ENCODE peak calls at places on chromosomes 2 and 18, in ten cellular contexts. One of them, this sample, is unnamed. For H3K27me3, the result is how much of the 10 kb centered on the place peaks cover.

GRCh38 chr2:858646-859045 is 92.0 kb upstream of the SNTG2 start:
- DNase-seq in stomach: no peak
- DNase-seq in spleen: no peak
- DNase-seq in GM23338: no peak
- DNase-seq in HepG2: no peak
- DNase-seq in transverse colon: no peak
- DNase-seq in sigmoid colon: no peak
- DNase-seq in HL-60: no peak
- DNase-seq in breast epithelium: no peak
- DNase-seq in GM12878: no peak
- DNase-seq in this sample: no peak

GRCh38 chr18:3340015-3340681 is 78.2 kb downstream of the MYL12B start:
- DNase-seq in stomach: no peak
- DNase-seq in spleen: no peak
- DNase-seq in GM23338: no peak
- DNase-seq in HepG2: no peak
- DNase-seq in transverse colon: no peak
- DNase-seq in sigmoid colon: no peak
- DNase-seq in HL-60: peak
- DNase-seq in breast epithelium: no peak
- DNase-seq in GM12878: no peak
- DNase-seq in this sample: no peak

GRCh38 chr2:238160206-238161129 is 1.7 kb downstream of the ERFE start:
- DNase-seq in stomach: no peak
- DNase-seq in spleen: peak
- DNase-seq in GM23338: peak
- DNase-seq in HepG2: peak
- DNase-seq in transverse colon: no peak
- DNase-seq in sigmoid colon: no peak
- DNase-seq in HL-60: no peak
- DNase-seq in breast epithelium: no peak
- DNase-seq in GM12878: no peak
- DNase-seq in this sample: no peak

GRCh38 chr2:10137053-10137843 is 14.7 kb downstream of the RRM2 start:
- DNase-seq in stomach: no peak
- DNase-seq in spleen: peak
- DNase-seq in GM23338: no peak
- DNase-seq in HepG2: no peak
- DNase-seq in transverse colon: no peak
- DNase-seq in sigmoid colon: peak
- DNase-seq in HL-60: no peak
- DNase-seq in breast epithelium: no peak
- DNase-seq in GM12878: no peak
- DNase-seq in this sample: no peak

GRCh38 chr2:134943540-134943939 is 24.9 kb downstream of the CCNT2 start:
- DNase-seq in stomach: no peak
- DNase-seq in spleen: no peak
- DNase-seq in GM23338: no peak
- DNase-seq in HepG2: no peak
- DNase-seq in transverse colon: no peak
- DNase-seq in sigmoid colon: no peak
- DNase-seq in HL-60: no peak
- DNase-seq in breast epithelium: no peak
- DNase-seq in GM12878: peak
- DNase-seq in this sample: no peak

GRCh38 chr18:12777543-12777942 is 74.7 kb downstream of the PSMG2 start:
- DNase-seq in stomach: no peak
- DNase-seq in spleen: peak
- DNase-seq in GM23338: no peak
- DNase-seq in HepG2: no peak
- DNase-seq in transverse colon: no peak
- DNase-seq in sigmoid colon: no peak
- DNase-seq in HL-60: no peak
- DNase-seq in breast epithelium: no peak
- DNase-seq in GM12878: no peak
- DNase-seq in this sample: no peak

GRCh38 chr18:23583071-23583865 is 3.0 kb downstream of the NPC1 start:
- DNase-seq in stomach: no peak
- DNase-seq in spleen: no peak
- DNase-seq in GM23338: no peak
- DNase-seq in HepG2: peak
- DNase-seq in transverse colon: no peak
- DNase-seq in sigmoid colon: no peak
- DNase-seq in HL-60: no peak
- DNase-seq in breast epithelium: no peak
- DNase-seq in GM12878: no peak
- DNase-seq in this sample: no peak

GRCh38 chr18:79792988-79793355 is 4.8 kb upstream of the KCNG2 start:
- DNase-seq in stomach: no peak
- DNase-seq in spleen: peak
- DNase-seq in GM23338: no peak
- DNase-seq in HepG2: no peak
- DNase-seq in transverse colon: no peak
- DNase-seq in sigmoid colon: peak
- DNase-seq in HL-60: no peak
- DNase-seq in breast epithelium: peak
- DNase-seq in GM12878: no peak
- DNase-seq in this sample: no peak

GRCh38 chr2:174339571-174339966 is 4.8 kb downstream of the SP9 start:
- DNase-seq in stomach: no peak
- DNase-seq in spleen: no peak
- DNase-seq in GM23338: no peak
- DNase-seq in HepG2: no peak
- DNase-seq in transverse colon: no peak
- DNase-seq in sigmoid colon: no peak
- DNase-seq in HL-60: no peak
- DNase-seq in breast epithelium: no peak
- DNase-seq in GM12878: no peak
- DNase-seq in this sample: no peak

GRCh38 chr2:174338626-174339570 is 4.1 kb downstream of the SP9 start:
- DNase-seq in stomach: no peak
- DNase-seq in spleen: no peak
- DNase-seq in GM23338: peak
- DNase-seq in HepG2: no peak
- DNase-seq in transverse colon: no peak
- DNase-seq in sigmoid colon: no peak
- DNase-seq in HL-60: no peak
- DNase-seq in breast epithelium: no peak
- DNase-seq in GM12878: no peak
- DNase-seq in this sample: no peak

GRCh38 chr2:174341301-174341994 is 6.7 kb downstream of the SP9 start:
- DNase-seq in stomach: peak
- DNase-seq in spleen: peak
- DNase-seq in GM23338: peak
- DNase-seq in HepG2: peak
- DNase-seq in transverse colon: peak
- DNase-seq in sigmoid colon: peak
- DNase-seq in HL-60: peak
- DNase-seq in breast epithelium: peak
- DNase-seq in GM12878: peak
- DNase-seq in this sample: no peak

GRCh38 chr2:174340400-174341300 is 5.9 kb downstream of the SP9 start:
- DNase-seq in stomach: no peak
- DNase-seq in spleen: peak
- DNase-seq in GM23338: peak
- DNase-seq in HepG2: peak
- DNase-seq in transverse colon: no peak
- DNase-seq in sigmoid colon: no peak
- DNase-seq in HL-60: no peak
- DNase-seq in breast epithelium: no peak
- DNase-seq in GM12878: no peak
- DNase-seq in this sample: no peak

DNA sequence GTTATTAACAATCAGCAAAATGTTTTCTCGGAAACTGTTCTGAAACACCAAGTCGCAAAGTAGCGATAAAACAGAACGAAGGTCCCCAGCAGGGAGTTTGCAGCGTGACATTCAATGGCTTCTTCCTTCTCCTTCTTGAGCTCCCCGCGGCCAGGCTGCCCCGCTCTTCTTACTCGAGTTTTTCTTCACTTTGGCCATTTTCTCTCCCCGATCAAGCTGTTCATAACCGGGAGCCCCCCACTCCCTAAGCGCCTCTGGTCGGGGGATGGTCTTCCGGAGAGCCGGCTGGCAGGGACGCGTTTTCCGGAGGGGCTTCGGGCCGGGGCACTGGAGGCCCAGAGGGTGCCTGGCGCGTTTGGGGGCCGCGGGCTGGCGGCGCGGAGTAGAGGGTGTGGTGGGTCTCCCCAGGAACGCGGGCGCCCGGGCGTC is 5.2 kb downstream of the SP9 start:
- DNase-seq in stomach: no peak
- DNase-seq in spleen: no peak
- DNase-seq in GM23338: peak
- DNase-seq in HepG2: no peak
- DNase-seq in transverse colon: no peak
- DNase-seq in sigmoid colon: no peak
- DNase-seq in HL-60: no peak
- DNase-seq in breast epithelium: no peak
- DNase-seq in GM12878: no peak
- DNase-seq in this sample: no peak
- H3K27me3 ChIP-seq in stomach: half or more
- H3K27me3 ChIP-seq in spleen: half or more
- H3K27me3 ChIP-seq in GM23338: half or more
- H3K27me3 ChIP-seq in HepG2: under half
- H3K27me3 ChIP-seq in transverse colon: half or more
- H3K27me3 ChIP-seq in sigmoid colon: half or more
- H3K27me3 ChIP-seq in HL-60: half or more
- H3K27me3 ChIP-seq in breast epithelium: under half
- H3K27me3 ChIP-seq in GM12878: under half
- H3K27me3 ChIP-seq in this sample: half or more

GRCh38 chr18:48634491-48634890 is 95.7 kb downstream of the CTIF start:
- DNase-seq in stomach: no peak
- DNase-seq in spleen: no peak
- DNase-seq in GM23338: no peak
- DNase-seq in HepG2: no peak
- DNase-seq in transverse colon: no peak
- DNase-seq in sigmoid colon: no peak
- DNase-seq in HL-60: no peak
- DNase-seq in breast epithelium: no peak
- DNase-seq in GM12878: no peak
- DNase-seq in this sample: no peak

GRCh38 chr18:48627216-48627615 is 88.4 kb downstream of the CTIF start:
- DNase-seq in stomach: no peak
- DNase-seq in spleen: no peak
- DNase-seq in GM23338: no peak
- DNase-seq in HepG2: no peak
- DNase-seq in transverse colon: no peak
- DNase-seq in sigmoid colon: no peak
- DNase-seq in HL-60: no peak
- DNase-seq in breast epithelium: no peak
- DNase-seq in GM12878: no peak
- DNase-seq in this sample: no peak

GRCh38 chr18:48632676-48633257 is 93.9 kb downstream of the CTIF start:
- DNase-seq in stomach: no peak
- DNase-seq in spleen: peak
- DNase-seq in GM23338: no peak
- DNase-seq in HepG2: peak
- DNase-seq in transverse colon: no peak
- DNase-seq in sigmoid colon: peak
- DNase-seq in HL-60: no peak
- DNase-seq in breast epithelium: no peak
- DNase-seq in GM12878: no peak
- DNase-seq in this sample: no peak

GRCh38 chr18:48631851-48632250 is 93.0 kb downstream of the CTIF start:
- DNase-seq in stomach: no peak
- DNase-seq in spleen: no peak
- DNase-seq in GM23338: no peak
- DNase-seq in HepG2: no peak
- DNase-seq in transverse colon: no peak
- DNase-seq in sigmoid colon: no peak
- DNase-seq in HL-60: no peak
- DNase-seq in breast epithelium: no peak
- DNase-seq in GM12878: no peak
- DNase-seq in this sample: no peak

GRCh38 chr18:48629730-48630324 is 91.0 kb downstream of the CTIF start:
- DNase-seq in stomach: no peak
- DNase-seq in spleen: peak
- DNase-seq in GM23338: no peak
- DNase-seq in HepG2: peak
- DNase-seq in transverse colon: no peak
- DNase-seq in sigmoid colon: peak
- DNase-seq in HL-60: no peak
- DNase-seq in breast epithelium: no peak
- DNase-seq in GM12878: no peak
- DNase-seq in this sample: no peak
- TF ChIP-seq POLR2AphosphoS5 in stomach: no peak
- TF ChIP-seq POLR2AphosphoS5 in spleen: no peak
- TF ChIP-seq POLR2AphosphoS5 in GM23338: no peak
- TF ChIP-seq POLR2AphosphoS5 in HepG2: no peak
- TF ChIP-seq POLR2AphosphoS5 in transverse colon: no peak
- TF ChIP-seq POLR2AphosphoS5 in sigmoid colon: peak
- TF ChIP-seq POLR2AphosphoS5 in HL-60: no peak
- TF ChIP-seq POLR2AphosphoS5 in breast epithelium: no peak
- TF ChIP-seq POLR2AphosphoS5 in GM12878: no peak
- TF ChIP-seq POLR2AphosphoS5 in this sample: peak

GRCh38 chr2:200309296-200309846 is 2.9 kb downstream of the SPATS2L start:
- DNase-seq in stomach: no peak
- DNase-seq in spleen: no peak
- DNase-seq in GM23338: no peak
- DNase-seq in HepG2: no peak
- DNase-seq in transverse colon: no peak
- DNase-seq in sigmoid colon: no peak
- DNase-seq in HL-60: no peak
- DNase-seq in breast epithelium: no peak
- DNase-seq in GM12878: no peak
- DNase-seq in this sample: no peak

GRCh38 chr2:200306969-200307811 is 697 bp downstream of the SPATS2L start:
- DNase-seq in stomach: peak
- DNase-seq in spleen: peak
- DNase-seq in GM23338: peak
- DNase-seq in HepG2: no peak
- DNase-seq in transverse colon: peak
- DNase-seq in sigmoid colon: peak
- DNase-seq in HL-60: peak
- DNase-seq in breast epithelium: no peak
- DNase-seq in GM12878: no peak
- DNase-seq in this sample: no peak

GRCh38 chr2:200308001-200308400 is 1.5 kb downstream of the SPATS2L start:
- DNase-seq in stomach: no peak
- DNase-seq in spleen: no peak
- DNase-seq in GM23338: no peak
- DNase-seq in HepG2: no peak
- DNase-seq in transverse colon: no peak
- DNase-seq in sigmoid colon: no peak
- DNase-seq in HL-60: no peak
- DNase-seq in breast epithelium: no peak
- DNase-seq in GM12878: no peak
- DNase-seq in this sample: no peak

GRCh38 chr2:200310545-200310971 is 4.1 kb downstream of the SPATS2L start:
- DNase-seq in stomach: no peak
- DNase-seq in spleen: no peak
- DNase-seq in GM23338: peak
- DNase-seq in HepG2: no peak
- DNase-seq in transverse colon: no peak
- DNase-seq in sigmoid colon: no peak
- DNase-seq in HL-60: no peak
- DNase-seq in breast epithelium: no peak
- DNase-seq in GM12878: no peak
- DNase-seq in this sample: no peak

DNA sequence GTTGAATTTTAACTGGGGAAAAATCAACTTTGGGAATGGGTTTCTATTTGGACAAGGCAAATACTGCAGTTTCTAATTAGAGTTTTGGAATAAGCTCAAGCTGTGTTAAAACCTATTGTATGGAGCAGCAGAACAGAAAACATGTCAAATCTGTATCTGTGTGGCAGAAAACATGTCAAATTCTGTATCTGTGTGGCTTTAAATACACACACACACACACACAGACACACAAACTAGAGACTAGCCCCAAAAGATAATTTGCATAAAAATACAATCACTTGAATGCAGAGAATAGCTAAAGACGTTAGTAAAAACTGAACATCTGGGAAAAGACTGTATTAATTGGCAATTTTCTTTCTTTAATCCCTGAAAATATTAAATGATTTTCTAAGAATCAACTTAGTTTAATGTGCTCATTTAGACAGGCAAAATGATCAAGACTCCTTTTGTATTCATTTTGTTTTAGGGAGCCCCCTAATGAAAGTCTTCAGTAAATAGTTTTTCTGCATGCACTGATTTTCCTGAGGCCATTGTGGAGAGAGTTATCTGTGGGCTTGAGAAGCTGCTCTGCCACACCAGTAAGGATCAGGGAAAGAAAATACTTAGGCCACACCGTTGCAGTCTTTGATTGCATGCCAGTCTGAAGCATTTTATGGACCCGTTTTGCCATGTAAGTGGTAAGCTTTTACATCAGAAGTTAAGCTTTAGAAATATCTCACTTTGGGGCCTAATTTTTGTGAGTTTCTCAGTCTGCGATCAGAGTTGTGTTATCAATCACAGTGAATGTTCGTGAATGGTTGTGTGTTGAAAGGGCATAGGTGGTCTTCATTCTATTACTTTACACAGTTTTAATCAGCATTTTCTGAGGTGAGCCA is 2.2 kb downstream of the SPATS2L start:
- DNase-seq in stomach: no peak
- DNase-seq in spleen: no peak
- DNase-seq in GM23338: peak
- DNase-seq in HepG2: no peak
- DNase-seq in transverse colon: no peak
- DNase-seq in sigmoid colon: no peak
- DNase-seq in HL-60: no peak
- DNase-seq in breast epithelium: no peak
- DNase-seq in GM12878: no peak
- DNase-seq in this sample: no peak
- TF ChIP-seq CTCF in stomach: no peak
- TF ChIP-seq CTCF in spleen: no peak
- TF ChIP-seq CTCF in GM23338: no peak
- TF ChIP-seq CTCF in HepG2: peak
- TF ChIP-seq CTCF in transverse colon: no peak
- TF ChIP-seq CTCF in sigmoid colon: no peak
- TF ChIP-seq CTCF in HL-60: no peak
- TF ChIP-seq CTCF in breast epithelium: no peak
- TF ChIP-seq CTCF in GM12878: no peak
- TF ChIP-seq CTCF in this sample: no peak

GRCh38 chr2:104876606-104877005 is 22.7 kb downstream of the POU3F3 start:
- DNase-seq in stomach: no peak
- DNase-seq in spleen: no peak
- DNase-seq in GM23338: no peak
- DNase-seq in HepG2: no peak
- DNase-seq in transverse colon: no peak
- DNase-seq in sigmoid colon: peak
- DNase-seq in HL-60: no peak
- DNase-seq in breast epithelium: no peak
- DNase-seq in GM12878: no peak
- DNase-seq in this sample: no peak
- H3K27me3 ChIP-seq in stomach: half or more
- H3K27me3 ChIP-seq in spleen: half or more
- H3K27me3 ChIP-seq in GM23338: half or more
- H3K27me3 ChIP-seq in HepG2: under half
- H3K27me3 ChIP-seq in transverse colon: half or more
- H3K27me3 ChIP-seq in sigmoid colon: under half
- H3K27me3 ChIP-seq in HL-60: under half
- H3K27me3 ChIP-seq in breast epithelium: under half
- H3K27me3 ChIP-seq in GM12878: under half
- H3K27me3 ChIP-seq in this sample: under half